ENCODE peak calls at places on chromosomes 16 and 17, in four cellular contexts. L is skeletal muscle cell; A is AG09319; V is stimulated activated CD4-positive, alpha-beta T cell treated with anti-CD3 and anti-CD28 coated beads, Interleukin-2, amount 100 ng/mL, for 48 hours. M is an unnamed sample.

GRCh38 chr17:75615301-75615700 is 17.9 kb upstream of the SMIM5 start:
- DNase-seq in L (no peak), A (no peak), V (no peak), M (no peak)

GRCh38 chr16:50099957-50100648 is 34.3 kb downstream of the HEATR3 start:
- DNase-seq in L (no peak), A (no peak), V (no peak), M (no peak)

GRCh38 chr17:80513892-80514291 is 30.7 kb upstream of the RPTOR start:
- DNase-seq in L (no peak), A (no peak), V (no peak), M (no peak)

GRCh38 chr16:1839554-1839953 is 12.5 kb downstream of the FAHD1 start:
- DNase-seq in L (peak; percentile 45), A (peak; percentile 18), V (no peak), M (peak; percentile 20)

GRCh38 chr16:14007460-14007859 is 63.7 kb upstream of the MRTFB start:
- DNase-seq in L (peak; percentile 81), A (peak; percentile 60), V (no peak), M (peak; percentile 59)

GRCh38 chr16:79325211-79325610 is 275.3 kb downstream of the MAF start:
- DNase-seq in L (no peak), A (no peak), V (no peak), M (no peak)

GRCh38 chr17:48374650-48375230 is 55.3 kb downstream of the SKAP1 start:
- DNase-seq in L (no peak), A (no peak), V (peak; percentile 10), M (no peak)

GRCh38 chr17:78883090-78883532 is 19.9 kb downstream of the CEP295NL start:
- DNase-seq in L (no peak), A (peak; percentile 87), V (no peak), M (peak; percentile 54)

GRCh38 chr17:35117984-35118383 is 1.7 kb downstream of the RAD51D start:
- DNase-seq in L (no peak), A (no peak), V (no peak), M (no peak)

GRCh38 chr16:19858006-19858653 is 26.5 kb downstream of the GPRC5B start:
- DNase-seq in L (no peak), A (no peak), V (no peak), M (no peak)

GRCh38 chr17:19897901-19898300 is 30.2 kb upstream of the ULK2 start:
- DNase-seq in L (peak; percentile 40), A (peak; percentile 60), V (no peak), M (peak; percentile 89)

GRCh38 chr17:8464941-8465340 is 29.3 kb downstream of the NDEL1 start:
- DNase-seq in L (no peak), A (no peak), V (no peak), M (no peak)

GRCh38 chr17:11996722-11997146 is 541 bp downstream of the ZNF18 start:
- DNase-seq in L (no peak), A (no peak), V (no peak), M (no peak)

GRCh38 chr16:88194397-88195020 is 188.2 kb upstream of the ZNF469 start:
- DNase-seq in L (no peak), A (no peak), V (no peak), M (no peak)

GRCh38 chr16:4580245-4580644 is 24.1 kb downstream of the C16orf96 start:
- DNase-seq in L (no peak), A (no peak), V (no peak), M (no peak)

GRCh38 chr17:50721194-50722010 is 2.0 kb downstream of the LUC7L3 start:
- DNase-seq in L (no peak), A (no peak), V (no peak), M (no peak)

GRCh38 chr16:13143551-13143950 is 242.2 kb downstream of the SHISA9 start:
- DNase-seq in L (no peak), A (no peak), V (no peak), M (no peak)

GRCh38 chr17:30117548-30118155 is 1.0 kb downstream of the NSRP1 start:
- DNase-seq in L (no peak), A (no peak), V (no peak), M (no peak)

GRCh38 chr17:77140878-77141767 is at the start of gene SEC14L1:
- DNase-seq in L (no peak), A (no peak), V (peak; percentile 21), M (no peak)

GRCh38 chr16:87332150-87332549 is 15.0 kb upstream of the C16orf95 start:
- DNase-seq in L (no peak), A (no peak), V (no peak), M (no peak)

GRCh38 chr17:35789044-35789443 is 6.4 kb downstream of the MMP28 start:
- DNase-seq in L (no peak), A (no peak), V (no peak), M (no peak)

GRCh38 chr16:7278636-7279035 is 54.0 kb upstream of the RBFOX1 start:
- DNase-seq in L (no peak), A (no peak), V (no peak), M (no peak)

GRCh38 chr17:10797848-10798328 is 6.0 kb downstream of the TMEM238L start:
- DNase-seq in L (no peak), A (no peak), V (no peak), M (no peak)